ENCODE peak calls at places on chromosomes 1 and 21, in seven cellular contexts. J, K, Y, U, D, A and S are unnamed samples.

GRCh38 chr1:155479205-155479604 is 83.4 kb downstream of the ASH1L start:
- DNase-seq in J (no peak), K (peak), Y (peak), U (no peak), D (no peak), A (peak), S (no peak)

GRCh38 chr1:154422521-154422920 is 17.4 kb downstream of the IL6R start:
- DNase-seq in J (no peak), K (peak), Y (no peak), U (no peak), D (no peak), A (no peak), S (no peak)

GRCh38 chr1:192555399-192555798 is 20.2 kb upstream of the RGS1 start:
- DNase-seq in J (no peak), K (no peak), Y (no peak), U (no peak), D (no peak), A (no peak), S (no peak)

GRCh38 chr1:160829766-160830165 is 32.9 kb downstream of the CD244 start:
- DNase-seq in J (no peak), K (no peak), Y (no peak), U (no peak), D (no peak), A (no peak), S (no peak)

GRCh38 chr1:38812981-38813380 is 46.6 kb downstream of the RRAGC start:
- DNase-seq in J (no peak), K (no peak), Y (no peak), U (no peak), D (no peak), A (no peak), S (no peak)

GRCh38 chr1:235708390-235708962 is 58.9 kb upstream of the GNG4 start:
- DNase-seq in J (no peak), K (peak), Y (peak), U (no peak), D (no peak), A (peak), S (no peak)

GRCh38 chr1:167661527-167662436 is 31.8 kb downstream of the RCSD1 start:
- DNase-seq in J (no peak), K (peak), Y (peak), U (no peak), D (peak), A (peak), S (no peak)

GRCh38 chr1:165647970-165648369 is 16.9 kb downstream of the MGST3 start:
- DNase-seq in J (no peak), K (no peak), Y (no peak), U (no peak), D (no peak), A (peak), S (no peak)

GRCh38 chr1:17516303-17517214 is 22.9 kb upstream of the ARHGEF10L start:
- DNase-seq in J (no peak), K (no peak), Y (no peak), U (peak), D (no peak), A (no peak), S (no peak)

GRCh38 chr1:201309420-201309819 is 26.1 kb downstream of the PKP1 start:
- DNase-seq in J (peak), K (peak), Y (peak), U (peak), D (no peak), A (peak), S (peak)

GRCh38 chr1:88327391-88328267 is 356.4 kb upstream of the PKN2 start:
- DNase-seq in J (no peak), K (peak), Y (peak), U (no peak), D (no peak), A (peak), S (no peak)

GRCh38 chr1:39900662-39901485 is 843 bp downstream of the MYCL start:
- DNase-seq in J (peak), K (no peak), Y (peak), U (peak), D (no peak), A (peak), S (peak)

GRCh38 chr1:43294761-43295160 is 6.0 kb upstream of the TIE1 start:
- DNase-seq in J (no peak), K (no peak), Y (no peak), U (no peak), D (no peak), A (no peak), S (no peak)

GRCh38 chr1:231340328-231341013 is 2.4 kb downstream of the SPRTN start:
- DNase-seq in J (no peak), K (peak), Y (no peak), U (no peak), D (no peak), A (no peak), S (no peak)

GRCh38 chr1:228497817-228498216 is 10.6 kb downstream of the RNF187 start:
- DNase-seq in J (no peak), K (no peak), Y (no peak), U (peak), D (no peak), A (no peak), S (no peak)

GRCh38 chr1:67843335-67843734 is 10.1 kb upstream of the GNG12 start:
- DNase-seq in J (no peak), K (no peak), Y (no peak), U (no peak), D (no peak), A (peak), S (no peak)

GRCh38 chr1:110003747-110004428 is 19.3 kb downstream of the AHCYL1 start:
- DNase-seq in J (no peak), K (peak), Y (peak), U (peak), D (peak), A (peak), S (peak)

GRCh38 chr1:18870325-18870865 is 10.9 kb upstream of the TAS1R2 start:
- DNase-seq in J (no peak), K (no peak), Y (no peak), U (no peak), D (no peak), A (no peak), S (no peak)

GRCh38 chr1:177431123-177431522 is 260.4 kb downstream of the BRINP2 start:
- DNase-seq in J (no peak), K (no peak), Y (no peak), U (no peak), D (no peak), A (no peak), S (no peak)

GRCh38 chr1:158830074-158830677 is 975 bp upstream of the MNDA start:
- DNase-seq in J (no peak), K (no peak), Y (no peak), U (no peak), D (no peak), A (no peak), S (no peak)

GRCh38 chr1:153565529-153566374 is at the start of gene S100A2:
- DNase-seq in J (no peak), K (peak), Y (peak), U (peak), D (peak), A (peak), S (no peak)

GRCh38 chr21:41970099-41970391 is 16.2 kb upstream of the C2CD2 start:
- DNase-seq in J (no peak), K (no peak), Y (no peak), U (peak), D (no peak), A (no peak), S (no peak)

GRCh38 chr1:159881930-159882839 is 17.8 kb downstream of the CFAP45 start:
- DNase-seq in J (no peak), K (peak), Y (peak), U (no peak), D (no peak), A (peak), S (no peak)

GRCh38 chr1:201739492-201740085 is 89.4 kb upstream of the IPO9 start:
- DNase-seq in J (peak), K (peak), Y (no peak), U (peak), D (peak), A (peak), S (peak)

GRCh38 chr1:44496541-44497171 is 91.6 kb downstream of the RNF220 start:
- DNase-seq in J (no peak), K (no peak), Y (no peak), U (no peak), D (no peak), A (no peak), S (no peak)

GRCh38 chr1:245550702-245551008 is 395.9 kb downstream of the KIF26B start:
- DNase-seq in J (no peak), K (no peak), Y (no peak), U (no peak), D (no peak), A (no peak), S (no peak)

GRCh38 chr21:18832081-18832670 is 428.6 kb upstream of the TMPRSS15 start:
- DNase-seq in J (no peak), K (no peak), Y (peak), U (no peak), D (no peak), A (no peak), S (no peak)

GRCh38 chr1:68321084-68321685 is 88.9 kb upstream of the WLS start:
- DNase-seq in J (peak), K (no peak), Y (peak), U (peak), D (no peak), A (peak), S (peak)

GRCh38 chr1:186760426-186760825 is 68.3 kb upstream of the PLA2G4A start:
- DNase-seq in J (no peak), K (no peak), Y (no peak), U (no peak), D (no peak), A (no peak), S (no peak)

GRCh38 chr1:165364432-165365133 is 8.1 kb upstream of the LMX1A start:
- DNase-seq in J (no peak), K (peak), Y (no peak), U (no peak), D (no peak), A (peak), S (no peak)

GRCh38 chr1:205598841-205599666 is 32.8 kb downstream of the ELK4 start:
- DNase-seq in J (no peak), K (no peak), Y (peak), U (no peak), D (no peak), A (peak), S (no peak)
- TF ChIP-seq CTCF in J (no peak), K (no peak), Y (no peak), U (no peak), D (no peak), A (no peak), S (no peak)

GRCh38 chr1:3727042-3727824 is 25.0 kb upstream of the CCDC27 start:
- DNase-seq in J (peak), K (no peak), Y (no peak), U (peak), D (no peak), A (no peak), S (peak)
- TF ChIP-seq CTCF in J (peak), K (no peak), Y (peak), U (peak), D (peak), A (peak), S (peak)

GRCh38 chr1:30911061-30911954 is 2.8 kb upstream of the SDC3 start:
- DNase-seq in J (peak), K (peak), Y (peak), U (peak), D (peak), A (peak), S (peak)
- TF ChIP-seq CTCF in J (peak), K (peak), Y (peak), U (peak), D (peak), A (peak), S (peak)

DNA sequence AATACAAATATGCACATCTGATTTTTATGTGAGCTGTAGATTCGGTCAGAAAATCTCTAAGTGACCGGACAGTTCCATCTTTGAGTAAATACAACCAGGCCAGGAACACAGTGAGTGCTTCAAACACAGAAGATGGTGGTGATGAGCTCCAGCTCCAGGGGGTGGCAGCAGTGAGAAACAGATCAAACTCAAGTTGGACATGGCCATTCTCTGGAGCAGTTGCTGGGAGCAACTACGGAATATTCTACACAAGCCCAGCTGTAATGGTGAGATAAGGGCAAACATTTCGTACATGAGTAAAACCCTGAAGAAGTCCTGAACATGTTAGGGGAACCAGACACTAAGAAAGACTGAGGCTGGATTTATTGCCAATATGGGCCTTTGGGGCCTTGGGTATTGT is 100.7 kb downstream of the BARHL2 start:
- DNase-seq in J (peak), K (peak), Y (no peak), U (peak), D (no peak), A (no peak), S (peak)
- TF ChIP-seq CTCF in J (peak), K (peak), Y (no peak), U (peak), D (no peak), A (peak), S (peak)

GRCh38 chr1:48869116-48869893 is 92.6 kb upstream of the BEND5 start:
- DNase-seq in J (no peak), K (peak), Y (no peak), U (peak), D (no peak), A (peak), S (no peak)
- TF ChIP-seq CTCF in J (no peak), K (peak), Y (no peak), U (peak), D (no peak), A (peak), S (peak)

GRCh38 chr1:3020263-3020909 is 881 bp upstream of the ACTRT2 start:
- DNase-seq in J (no peak), K (no peak), Y (no peak), U (no peak), D (no peak), A (no peak), S (no peak)
- TF ChIP-seq CTCF in J (no peak), K (no peak), Y (no peak), U (no peak), D (no peak), A (no peak), S (no peak)

DNA sequence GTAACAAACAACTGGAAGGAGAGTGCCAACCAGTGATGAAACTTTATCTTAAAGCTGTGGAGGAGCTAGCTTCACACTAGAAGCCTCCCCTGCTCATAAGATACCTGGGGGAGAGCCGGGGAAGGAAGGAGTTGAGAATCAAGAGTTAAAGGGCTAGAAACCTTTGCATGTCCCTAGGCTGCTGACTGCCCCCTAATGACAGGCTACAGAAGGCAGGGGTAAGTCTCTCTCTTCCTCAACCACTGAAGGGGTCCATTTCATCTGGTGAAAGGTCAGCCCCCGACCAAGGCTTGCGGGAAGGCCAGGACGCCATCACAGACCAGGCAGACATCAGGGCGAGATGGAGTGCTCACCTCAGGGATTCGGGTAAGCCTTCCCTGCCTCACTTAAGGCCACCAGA is 65.6 kb upstream of the GRHL3 start:
- DNase-seq in J (no peak), K (no peak), Y (no peak), U (peak), D (no peak), A (no peak), S (peak)
- TF ChIP-seq CTCF in J (no peak), K (no peak), Y (no peak), U (peak), D (no peak), A (no peak), S (peak)